ENCODE peak calls at places on chromosomes 2 and 18, in seven cellular contexts. One of them, this sample, is unnamed.

GRCh38 chr2:110858135-110858737 is 125.9 kb downstream of the ACOXL start:
- DNase-seq in brain microvascular endothelial cell: no peak
- DNase-seq in HL-60: no peak
- DNase-seq in endothelial cell: no peak
- DNase-seq in T-cell: peak
- DNase-seq in RWPE2: no peak
- DNase-seq in NCI-H446 treated with DMSO at 0.1 percent for 48 hours: no peak
- DNase-seq in this sample: peak

GRCh38 chr2:23944527-23944926 is 4.3 kb downstream of the UBXN2A start:
- DNase-seq in brain microvascular endothelial cell: no peak
- DNase-seq in HL-60: no peak
- DNase-seq in endothelial cell: no peak
- DNase-seq in T-cell: no peak
- DNase-seq in RWPE2: no peak
- DNase-seq in NCI-H446 treated with DMSO at 0.1 percent for 48 hours: no peak
- DNase-seq in this sample: no peak

GRCh38 chr18:55018602-55019001 is 59.3 kb upstream of the CCDC68 start:
- DNase-seq in brain microvascular endothelial cell: peak
- DNase-seq in HL-60: no peak
- DNase-seq in endothelial cell: no peak
- DNase-seq in T-cell: no peak
- DNase-seq in RWPE2: no peak
- DNase-seq in NCI-H446 treated with DMSO at 0.1 percent for 48 hours: no peak
- DNase-seq in this sample: no peak

GRCh38 chr2:60623040-60623439 is 69.6 kb upstream of the BCL11A start:
- DNase-seq in brain microvascular endothelial cell: no peak
- DNase-seq in HL-60: no peak
- DNase-seq in endothelial cell: no peak
- DNase-seq in T-cell: no peak
- DNase-seq in RWPE2: no peak
- DNase-seq in NCI-H446 treated with DMSO at 0.1 percent for 48 hours: no peak
- DNase-seq in this sample: no peak

GRCh38 chr2:10256031-10256524 is 46.6 kb upstream of the HPCAL1 start:
- DNase-seq in brain microvascular endothelial cell: no peak
- DNase-seq in HL-60: no peak
- DNase-seq in endothelial cell: no peak
- DNase-seq in T-cell: no peak
- DNase-seq in RWPE2: peak
- DNase-seq in NCI-H446 treated with DMSO at 0.1 percent for 48 hours: no peak
- DNase-seq in this sample: no peak

GRCh38 chr2:24515841-24516240 is 24.8 kb downstream of the NCOA1 start:
- DNase-seq in brain microvascular endothelial cell: no peak
- DNase-seq in HL-60: no peak
- DNase-seq in endothelial cell: no peak
- DNase-seq in T-cell: no peak
- DNase-seq in RWPE2: no peak
- DNase-seq in NCI-H446 treated with DMSO at 0.1 percent for 48 hours: no peak
- DNase-seq in this sample: no peak

GRCh38 chr2:113169002-113169530 is 4.7 kb upstream of the PSD4 start:
- DNase-seq in brain microvascular endothelial cell: no peak
- DNase-seq in HL-60: no peak
- DNase-seq in endothelial cell: no peak
- DNase-seq in T-cell: no peak
- DNase-seq in RWPE2: no peak
- DNase-seq in NCI-H446 treated with DMSO at 0.1 percent for 48 hours: no peak
- DNase-seq in this sample: peak

GRCh38 chr18:67243799-67244587 is 272.5 kb downstream of the DSEL start:
- DNase-seq in brain microvascular endothelial cell: peak
- DNase-seq in HL-60: no peak
- DNase-seq in endothelial cell: no peak
- DNase-seq in T-cell: no peak
- DNase-seq in RWPE2: no peak
- DNase-seq in NCI-H446 treated with DMSO at 0.1 percent for 48 hours: no peak
- DNase-seq in this sample: no peak

GRCh38 chr2:70002241-70002896 is 40.9 kb upstream of the ASPRV1 start:
- DNase-seq in brain microvascular endothelial cell: no peak
- DNase-seq in HL-60: peak
- DNase-seq in endothelial cell: no peak
- DNase-seq in T-cell: no peak
- DNase-seq in RWPE2: no peak
- DNase-seq in NCI-H446 treated with DMSO at 0.1 percent for 48 hours: no peak
- DNase-seq in this sample: no peak

GRCh38 chr2:198916548-198916947 is 541.2 kb downstream of the SATB2 start:
- DNase-seq in brain microvascular endothelial cell: no peak
- DNase-seq in HL-60: no peak
- DNase-seq in endothelial cell: no peak
- DNase-seq in T-cell: no peak
- DNase-seq in RWPE2: no peak
- DNase-seq in NCI-H446 treated with DMSO at 0.1 percent for 48 hours: no peak
- DNase-seq in this sample: no peak

GRCh38 chr2:230312638-230313037 is 14.4 kb upstream of the SP140L start:
- DNase-seq in brain microvascular endothelial cell: peak
- DNase-seq in HL-60: no peak
- DNase-seq in endothelial cell: no peak
- DNase-seq in T-cell: no peak
- DNase-seq in RWPE2: no peak
- DNase-seq in NCI-H446 treated with DMSO at 0.1 percent for 48 hours: no peak
- DNase-seq in this sample: no peak

GRCh38 chr2:239214725-239215124 is 186.1 kb downstream of the HDAC4 start:
- DNase-seq in brain microvascular endothelial cell: no peak
- DNase-seq in HL-60: no peak
- DNase-seq in endothelial cell: no peak
- DNase-seq in T-cell: no peak
- DNase-seq in RWPE2: no peak
- DNase-seq in NCI-H446 treated with DMSO at 0.1 percent for 48 hours: no peak
- DNase-seq in this sample: no peak

GRCh38 chr2:157466764-157467163 is 22.9 kb upstream of the CYTIP start:
- DNase-seq in brain microvascular endothelial cell: no peak
- DNase-seq in HL-60: peak
- DNase-seq in endothelial cell: no peak
- DNase-seq in T-cell: no peak
- DNase-seq in RWPE2: no peak
- DNase-seq in NCI-H446 treated with DMSO at 0.1 percent for 48 hours: no peak
- DNase-seq in this sample: no peak

GRCh38 chr18:79523738-79524180 is 128.0 kb downstream of the NFATC1 start:
- DNase-seq in brain microvascular endothelial cell: no peak
- DNase-seq in HL-60: peak
- DNase-seq in endothelial cell: peak
- DNase-seq in T-cell: peak
- DNase-seq in RWPE2: no peak
- DNase-seq in NCI-H446 treated with DMSO at 0.1 percent for 48 hours: no peak
- DNase-seq in this sample: peak

GRCh38 chr2:16191431-16192200 is 251.3 kb downstream of the MYCN start:
- DNase-seq in brain microvascular endothelial cell: no peak
- DNase-seq in HL-60: no peak
- DNase-seq in endothelial cell: no peak
- DNase-seq in T-cell: no peak
- DNase-seq in RWPE2: no peak
- DNase-seq in NCI-H446 treated with DMSO at 0.1 percent for 48 hours: no peak
- DNase-seq in this sample: no peak

GRCh38 chr2:167331636-167332232 is 443.5 kb downstream of the XIRP2 start:
- DNase-seq in brain microvascular endothelial cell: no peak
- DNase-seq in HL-60: no peak
- DNase-seq in endothelial cell: peak
- DNase-seq in T-cell: no peak
- DNase-seq in RWPE2: no peak
- DNase-seq in NCI-H446 treated with DMSO at 0.1 percent for 48 hours: no peak
- DNase-seq in this sample: no peak

GRCh38 chr2:106065268-106065982 is 128.7 kb downstream of the UXS1 start:
- DNase-seq in brain microvascular endothelial cell: no peak
- DNase-seq in HL-60: no peak
- DNase-seq in endothelial cell: peak
- DNase-seq in T-cell: no peak
- DNase-seq in RWPE2: no peak
- DNase-seq in NCI-H446 treated with DMSO at 0.1 percent for 48 hours: no peak
- DNase-seq in this sample: no peak

GRCh38 chr2:74458957-74459290 is 686 bp downstream of the WBP1 start:
- DNase-seq in brain microvascular endothelial cell: no peak
- DNase-seq in HL-60: no peak
- DNase-seq in endothelial cell: no peak
- DNase-seq in T-cell: no peak
- DNase-seq in RWPE2: no peak
- DNase-seq in NCI-H446 treated with DMSO at 0.1 percent for 48 hours: no peak
- DNase-seq in this sample: no peak

GRCh38 chr18:78293940-78294401 is 685.6 kb upstream of the SALL3 start:
- DNase-seq in brain microvascular endothelial cell: no peak
- DNase-seq in HL-60: no peak
- DNase-seq in endothelial cell: no peak
- DNase-seq in T-cell: no peak
- DNase-seq in RWPE2: no peak
- DNase-seq in NCI-H446 treated with DMSO at 0.1 percent for 48 hours: no peak
- DNase-seq in this sample: no peak

GRCh38 chr2:112493048-112493447 is 11.1 kb downstream of the TTL start:
- DNase-seq in brain microvascular endothelial cell: no peak
- DNase-seq in HL-60: no peak
- DNase-seq in endothelial cell: no peak
- DNase-seq in T-cell: no peak
- DNase-seq in RWPE2: no peak
- DNase-seq in NCI-H446 treated with DMSO at 0.1 percent for 48 hours: no peak
- DNase-seq in this sample: no peak

GRCh38 chr2:50953021-50953420 is 78.9 kb downstream of the NRXN1 start:
- DNase-seq in brain microvascular endothelial cell: no peak
- DNase-seq in HL-60: no peak
- DNase-seq in endothelial cell: no peak
- DNase-seq in T-cell: no peak
- DNase-seq in RWPE2: no peak
- DNase-seq in NCI-H446 treated with DMSO at 0.1 percent for 48 hours: no peak
- DNase-seq in this sample: no peak

GRCh38 chr2:10487144-10488104 is 39.3 kb upstream of the ODC1 start:
- DNase-seq in brain microvascular endothelial cell: no peak
- DNase-seq in HL-60: no peak
- DNase-seq in endothelial cell: no peak
- DNase-seq in T-cell: no peak
- DNase-seq in RWPE2: no peak
- DNase-seq in NCI-H446 treated with DMSO at 0.1 percent for 48 hours: no peak
- DNase-seq in this sample: no peak

GRCh38 chr2:31558401-31559295 is 22.1 kb downstream of the SRD5A2 start:
- DNase-seq in brain microvascular endothelial cell: peak
- DNase-seq in HL-60: peak
- DNase-seq in endothelial cell: no peak
- DNase-seq in T-cell: no peak
- DNase-seq in RWPE2: no peak
- DNase-seq in NCI-H446 treated with DMSO at 0.1 percent for 48 hours: no peak
- DNase-seq in this sample: no peak

GRCh38 chr2:145725876-145726275 is 1206.0 kb upstream of the ZEB2 start:
- DNase-seq in brain microvascular endothelial cell: no peak
- DNase-seq in HL-60: peak
- DNase-seq in endothelial cell: no peak
- DNase-seq in T-cell: no peak
- DNase-seq in RWPE2: no peak
- DNase-seq in NCI-H446 treated with DMSO at 0.1 percent for 48 hours: no peak
- DNase-seq in this sample: no peak

This sample was measured in effector memory CD8-positive, alpha-beta T cell.